ENCODE peak calls at places on chromosomes 2 and 18, in five cellular contexts. G is NCI-H2107, L is psoas muscle, B is Panc1, U is omental fat pad. M is an unnamed sample.

GRCh38 chr18:42182728-42183700 is 228.0 kb downstream of the PIK3C3 start:
- DNase-seq in U (no peak), B (no peak), L (no peak), G (no peak), M (no peak)

GRCh38 chr18:41486581-41486980 is 468.5 kb upstream of the PIK3C3 start:
- DNase-seq in U (no peak), B (no peak), L (no peak), G (no peak), M (no peak)

GRCh38 chr2:11998218-11998617 is 251.8 kb downstream of the LPIN1 start:
- DNase-seq in G (no peak), L (no peak), U (no peak), B (no peak), M (no peak)

GRCh38 chr2:197813093-197813787 is 8.8 kb downstream of the PLCL1 start:
- DNase-seq in U (no peak), L (no peak), B (no peak), G (no peak), M (no peak)

GRCh38 chr2:3662239-3662638 is 4.2 kb downstream of the ALLC start:
- DNase-seq in G (no peak), B (no peak), U (no peak), L (no peak), M (peak)

GRCh38 chr2:197107291-197108269 is 181.1 kb upstream of the PGAP1 start:
- DNase-seq in B (no peak), U (no peak), L (peak), G (no peak), M (no peak)

GRCh38 chr2:51789908-51790307 is 758.0 kb upstream of the NRXN1 start:
- DNase-seq in G (no peak), B (no peak), U (no peak), L (no peak), M (no peak)

GRCh38 chr18:24497052-24497754 is 36.8 kb downstream of the HRH4 start:
- DNase-seq in G (no peak), L (no peak), U (no peak), B (no peak), M (no peak)

GRCh38 chr2:157325786-157326185 is at the start of gene ERMN:
- DNase-seq in L (no peak), B (no peak), G (no peak), U (no peak), M (no peak)

GRCh38 chr2:1609040-1609439 is 135.3 kb downstream of the PXDN start:
- DNase-seq in L (no peak), U (no peak), B (no peak), G (no peak), M (no peak)